ENCODE peak calls at places on chromosomes 3 and 15, in four cellular contexts. G is K562, U is HepG2, J is GM12878. R is an unnamed sample.

GRCh38 chr3:31011383-31011782 is 116.9 kb upstream of the GADL1 start:
- DNase-seq in J (no peak), U (no peak), G (no peak), R (no peak)

GRCh38 chr15:39266882-39267281 is 314.0 kb upstream of the THBS1 start:
- DNase-seq in J (no peak), U (no peak), G (no peak), R (no peak)

GRCh38 chr3:142904639-142905441 is 16.0 kb upstream of the PCOLCE2 start:
- DNase-seq in G (no peak), J (no peak), U (peak), R (peak)

GRCh38 chr3:137763594-137763938 is 549 bp upstream of the SOX14 start:
- DNase-seq in U (no peak), J (no peak), G (no peak), R (peak)

GRCh38 chr3:71536376-71536965 is 47.1 kb downstream of the FOXP1 start:
- DNase-seq in U (no peak), J (no peak), G (no peak), R (no peak)

GRCh38 chr3:159804726-159805410 is 183.8 kb upstream of the IL12A start:
- DNase-seq in G (peak), U (peak), J (no peak), R (peak)

GRCh38 chr3:15294914-15295313 is 37.5 kb downstream of the SH3BP5 start:
- DNase-seq in U (no peak), G (no peak), J (no peak), R (no peak)

GRCh38 chr3:16048435-16049318 is 125.8 kb upstream of the GALNT15 start:
- DNase-seq in U (peak), J (peak), G (peak), R (peak)

GRCh38 chr3:141425523-141426233 is 57.4 kb downstream of the ZBTB38 start:
- DNase-seq in G (peak), U (peak), J (no peak), R (no peak)

GRCh38 chr15:44812029-44812517 is 75.7 kb downstream of the TRIM69 start:
- DNase-seq in U (peak), J (no peak), G (no peak), R (no peak)

GRCh38 chr3:59425942-59426341 is 376.1 kb upstream of the CFAP20DC start:
- DNase-seq in J (no peak), U (no peak), G (no peak), R (no peak)

GRCh38 chr3:38121451-38121831 is 15.5 kb downstream of the ACAA1 start:
- DNase-seq in J (no peak), U (no peak), G (no peak), R (no peak)

GRCh38 chr3:45126730-45127129 is 19.4 kb downstream of the CDCP1 start:
- DNase-seq in U (no peak), J (no peak), G (no peak), R (no peak)

GRCh38 chr3:156674911-156675743 is 737 bp downstream of the TIPARP start:
- DNase-seq in U (no peak), J (no peak), G (peak), R (peak)

GRCh38 chr3:157700405-157700804 is 197.2 kb upstream of the VEPH1 start:
- DNase-seq in J (no peak), G (no peak), U (no peak), R (no peak)

GRCh38 chr3:183527421-183527979 is 28.0 kb downstream of the KLHL6 start:
- DNase-seq in J (peak), G (no peak), U (no peak), R (no peak)

GRCh38 chr15:72365844-72366243 is 10.0 kb downstream of the HEXA start:
- DNase-seq in G (no peak), J (peak), U (no peak), R (no peak)

GRCh38 chr15:79089331-79089889 is 1.2 kb downstream of the RASGRF1 start:
- DNase-seq in J (no peak), U (no peak), G (no peak), R (peak)

GRCh38 chr15:79090487-79091203 is at the start of gene RASGRF1:
- DNase-seq in U (no peak), J (no peak), G (no peak), R (peak)

GRCh38 chr15:79088426-79089205 is 2.0 kb downstream of the RASGRF1 start:
- DNase-seq in G (no peak), U (no peak), J (no peak), R (no peak)

GRCh38 chr15:79091204-79091867 is 756 bp upstream of the RASGRF1 start:
- DNase-seq in J (no peak), U (no peak), G (no peak), R (peak)

GRCh38 chr15:79089890-79090486 is 592 bp downstream of the RASGRF1 start:
- DNase-seq in G (no peak), J (no peak), U (no peak), R (peak)
- TF ChIP-seq CBFB in G (no peak), J (no peak), U (no peak), R (no peak)

DNA sequence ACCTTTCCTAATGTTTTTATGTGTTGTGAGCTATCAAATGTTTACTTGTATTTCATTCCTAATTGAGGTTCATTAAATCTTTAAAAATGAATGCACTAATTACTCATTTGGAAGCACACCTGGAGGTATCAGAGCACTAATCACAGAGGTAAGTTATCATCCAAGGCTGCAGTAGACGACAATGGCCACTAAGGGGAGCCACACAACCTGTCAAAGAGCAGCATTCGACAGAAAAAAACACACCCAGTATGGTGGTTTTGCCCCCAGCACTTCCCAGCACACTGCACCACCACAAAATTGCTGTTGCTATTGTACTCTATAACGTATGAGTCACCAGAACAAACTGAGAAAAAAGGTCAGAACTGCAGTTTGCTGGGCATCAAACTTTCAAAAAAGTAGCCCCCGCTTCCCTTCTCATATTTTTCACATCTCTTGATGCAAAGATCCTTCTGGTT is 205.9 kb upstream of the IGF1R start:
- DNase-seq in J (no peak), G (peak), U (peak), R (peak)
- TF ChIP-seq CBFB in J (no peak), G (no peak), U (no peak), R (no peak)

GRCh38 chr3:135057996-135058395 is 262.9 kb downstream of the EPHB1 start:
- DNase-seq in U (no peak), J (no peak), G (no peak), R (no peak)
- TF ChIP-seq CBFB in U (no peak), J (no peak), G (no peak), R (no peak)

GRCh38 chr3:132006605-132007204 is 28.1 kb downstream of the CPNE4 start:
- DNase-seq in G (peak), U (peak), J (no peak), R (peak)
- TF ChIP-seq CBFB in G (no peak), U (no peak), J (no peak), R (no peak)

DNA sequence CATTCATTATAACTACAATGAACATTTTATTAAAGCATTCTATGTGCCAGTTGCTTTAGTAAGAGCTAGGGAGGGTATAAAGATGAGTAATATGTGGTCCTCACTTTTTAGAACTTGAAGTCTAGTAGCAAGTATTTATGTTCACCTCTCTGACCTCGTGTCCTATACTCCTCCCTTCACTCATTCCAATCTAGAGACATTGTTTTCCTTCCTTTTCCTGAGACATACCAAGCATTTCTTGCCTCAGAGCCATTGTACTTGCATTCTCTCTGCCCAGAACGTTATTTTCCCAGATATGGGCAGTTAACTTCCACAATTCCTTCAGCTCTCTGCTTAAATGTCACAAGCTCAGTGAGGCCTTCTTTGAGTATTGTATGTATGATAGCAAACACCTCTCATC is 408.6 kb downstream of the PDCD6IP start:
- DNase-seq in J (no peak), U (no peak), G (no peak), R (no peak)
- TF ChIP-seq CBFB in J (no peak), U (no peak), G (no peak), R (no peak)

GRCh38 chr15:83087535-83087934 is 19.9 kb upstream of the TM6SF1 start:
- DNase-seq in J (no peak), G (no peak), U (no peak), R (no peak)
- TF ChIP-seq CBFB in J (no peak), G (no peak), U (no peak), R (no peak)

DNA sequence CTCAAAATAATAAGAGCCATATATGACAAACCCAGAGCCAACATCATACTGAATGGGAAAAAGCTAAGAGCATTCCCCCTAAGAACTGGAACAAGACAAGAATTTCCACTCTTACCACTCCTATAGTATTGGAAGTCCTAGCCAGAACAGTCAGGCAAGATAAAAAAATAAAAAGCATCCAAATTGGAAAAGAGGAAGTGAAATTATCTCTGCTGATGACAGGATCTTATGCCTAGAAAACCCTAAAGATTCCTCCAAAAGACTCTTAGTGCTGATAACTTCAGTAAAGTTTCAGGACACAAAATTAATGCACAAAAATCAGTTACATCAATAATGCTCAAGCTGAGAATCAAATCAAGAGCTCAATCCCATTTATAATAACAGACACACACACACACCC is 45.9 kb upstream of the SLC2A2 start:
- DNase-seq in J (no peak), U (no peak), G (no peak), R (no peak)
- TF ChIP-seq CBFB in J (no peak), U (no peak), G (no peak), R (no peak)

GRCh38 chr15:69573815-69574472 is 121.3 kb downstream of the RPLP1 start:
- DNase-seq in G (no peak), J (no peak), U (no peak), R (no peak)
- TF ChIP-seq CBFB in G (no peak), J (no peak), U (no peak), R (no peak)

DNA sequence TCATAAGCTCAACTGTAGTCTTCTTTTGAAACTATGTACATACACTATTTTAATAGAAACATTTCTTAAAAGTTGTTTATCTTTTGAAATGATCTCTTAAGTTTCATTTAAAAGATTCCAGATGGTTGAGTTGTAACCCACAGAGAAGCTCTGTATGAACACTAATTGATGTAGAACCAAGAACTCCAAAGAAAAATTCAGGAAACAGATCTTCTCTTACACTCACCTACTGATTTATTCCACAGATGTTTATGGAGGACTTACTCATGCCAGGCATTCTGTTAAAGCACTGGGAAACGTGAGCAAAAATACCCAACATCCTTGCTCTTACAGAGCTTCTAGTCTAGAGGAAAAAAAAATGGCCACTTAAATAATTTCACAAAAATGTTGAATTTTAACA is 551.1 kb downstream of the NAALADL2 start:
- DNase-seq in G (no peak), J (no peak), U (no peak), R (no peak)
- TF ChIP-seq CBFB in G (no peak), J (no peak), U (no peak), R (no peak)

GRCh38 chr3:49906004-49906860 is 2.6 kb upstream of the MST1R start:
- DNase-seq in U (peak), J (no peak), G (peak), R (peak)
- TF ChIP-seq CBFB in U (no peak), J (no peak), G (no peak), R (no peak)